ENCODE peak calls at places on chromosome 20, in four cellular contexts. M is psoas muscle, A is AG04449, S is lower leg skin. I is an unnamed sample.

GRCh38 chr20:32832664-32833063 is 12.9 kb downstream of the MAPRE1 start:
- DNase-seq in M (no peak), A (no peak), S (no peak), I (no peak)

GRCh38 chr20:23248524-23248923 is 102.1 kb upstream of the NXT1 start:
- DNase-seq in M (no peak), A (no peak), S (no peak), I (no peak)

GRCh38 chr20:35510946-35511735 is 18.3 kb downstream of the C20orf173 start:
- DNase-seq in M (peak; percentile 36), A (no peak), S (no peak), I (no peak)

GRCh38 chr20:51955756-51956155 is 153.4 kb upstream of the SALL4 start:
- DNase-seq in M (no peak), A (peak; percentile 41), S (no peak), I (no peak)

GRCh38 chr20:21505161-21505809 is 8.6 kb downstream of the NKX2-2 start:
- DNase-seq in M (peak; percentile 77), A (no peak), S (no peak), I (peak; percentile 90)

GRCh38 chr20:20827992-20828597 is 115.7 kb upstream of the RALGAPA2 start:
- DNase-seq in M (no peak), A (no peak), S (no peak), I (no peak)

GRCh38 chr20:58890073-58890453 is 37.5 kb downstream of the GNAS start:
- DNase-seq in M (no peak), A (no peak), S (no peak), I (no peak)

GRCh38 chr20:45433316-45433715 is 17.4 kb downstream of the PIGT start:
- DNase-seq in M (peak; percentile 69), A (no peak), S (no peak), I (no peak)

GRCh38 chr20:31704225-31705119 is 18.2 kb downstream of the BCL2L1 start:
- DNase-seq in M (no peak), A (no peak), S (no peak), I (no peak)

GRCh38 chr20:43194187-43194586 is 4.5 kb upstream of the PTPRT start:
- DNase-seq in M (no peak), A (no peak), S (no peak), I (no peak)

GRCh38 chr20:49133571-49133970 is 54.6 kb downstream of the STAU1 start:
- DNase-seq in M (no peak), A (no peak), S (no peak), I (no peak)

GRCh38 chr20:49768204-49769124 is 44.2 kb upstream of the SLC9A8 start:
- DNase-seq in M (peak; percentile 69), A (peak; percentile 61), S (peak; percentile 89), I (no peak)

GRCh38 chr20:51562334-51563140 is 20.0 kb upstream of the NFATC2 start:
- DNase-seq in M (peak; percentile 82), A (peak; percentile 67), S (peak; percentile 95), I (peak; percentile 77)

GRCh38 chr20:8213831-8214587 is 81.9 kb downstream of the PLCB1 start:
- DNase-seq in M (no peak), A (no peak), S (no peak), I (no peak)

GRCh38 chr20:2023151-2023550 is 29.3 kb upstream of the PDYN start:
- DNase-seq in M (no peak), A (no peak), S (no peak), I (no peak)

GRCh38 chr20:32678948-32679347 is 5.2 kb upstream of the C20orf203 start:
- DNase-seq in M (no peak), A (no peak), S (no peak), I (no peak)

GRCh38 chr20:58651823-58652605 is 931 bp downstream of the STX16 start:
- DNase-seq in M (peak; percentile 62), A (peak; percentile 7), S (no peak), I (no peak)

GRCh38 chr20:3221398-3222226 is 12.3 kb downstream of the ITPA start:
- DNase-seq in M (peak; percentile 79), A (no peak), S (no peak), I (no peak)

GRCh38 chr20:16846011-16846410 is 97.9 kb downstream of the OTOR start:
- DNase-seq in M (no peak), A (peak; percentile 26), S (no peak), I (no peak)

GRCh38 chr20:38338849-38339520 is 7.3 kb upstream of the LBP start:
- DNase-seq in M (no peak), A (no peak), S (no peak), I (no peak)

GRCh38 chr20:43941476-43942212 is 27.0 kb downstream of the TOX2 start:
- DNase-seq in M (no peak), A (no peak), S (no peak), I (no peak)

GRCh38 chr20:23179766-23180403 is 93.8 kb upstream of the CD93 start:
- DNase-seq in M (peak; percentile 53), A (no peak), S (no peak), I (no peak)

GRCh38 chr20:3315110-3315509 is 76.1 kb upstream of the SLC4A11 start:
- DNase-seq in M (no peak), A (no peak), S (no peak), I (no peak)

GRCh38 chr20:34072076-34072475 is 40.0 kb downstream of the EIF2S2 start:
- DNase-seq in M (no peak), A (no peak), S (no peak), I (no peak)

GRCh38 chr20:58504566-58504965 is 10.6 kb downstream of the APCDD1L start:
- DNase-seq in M (no peak), A (no peak), S (peak; percentile 65), I (no peak)

GRCh38 chr20:25291432-25292133 is 43.7 kb downstream of the PYGB start:
- DNase-seq in M (peak; percentile 42), A (no peak), S (no peak), I (no peak)

GRCh38 chr20:46354207-46354555 is 45.9 kb upstream of the CDH22 start:
- DNase-seq in M (no peak), A (no peak), S (no peak), I (no peak)

GRCh38 chr20:11001767-11002540 is 328.2 kb upstream of the JAG1 start:
- DNase-seq in M (peak; percentile 59), A (no peak), S (no peak), I (no peak)
- TF ChIP-seq CTCF in M (no peak), A (no peak), S (no peak), I (no peak)

DNA sequence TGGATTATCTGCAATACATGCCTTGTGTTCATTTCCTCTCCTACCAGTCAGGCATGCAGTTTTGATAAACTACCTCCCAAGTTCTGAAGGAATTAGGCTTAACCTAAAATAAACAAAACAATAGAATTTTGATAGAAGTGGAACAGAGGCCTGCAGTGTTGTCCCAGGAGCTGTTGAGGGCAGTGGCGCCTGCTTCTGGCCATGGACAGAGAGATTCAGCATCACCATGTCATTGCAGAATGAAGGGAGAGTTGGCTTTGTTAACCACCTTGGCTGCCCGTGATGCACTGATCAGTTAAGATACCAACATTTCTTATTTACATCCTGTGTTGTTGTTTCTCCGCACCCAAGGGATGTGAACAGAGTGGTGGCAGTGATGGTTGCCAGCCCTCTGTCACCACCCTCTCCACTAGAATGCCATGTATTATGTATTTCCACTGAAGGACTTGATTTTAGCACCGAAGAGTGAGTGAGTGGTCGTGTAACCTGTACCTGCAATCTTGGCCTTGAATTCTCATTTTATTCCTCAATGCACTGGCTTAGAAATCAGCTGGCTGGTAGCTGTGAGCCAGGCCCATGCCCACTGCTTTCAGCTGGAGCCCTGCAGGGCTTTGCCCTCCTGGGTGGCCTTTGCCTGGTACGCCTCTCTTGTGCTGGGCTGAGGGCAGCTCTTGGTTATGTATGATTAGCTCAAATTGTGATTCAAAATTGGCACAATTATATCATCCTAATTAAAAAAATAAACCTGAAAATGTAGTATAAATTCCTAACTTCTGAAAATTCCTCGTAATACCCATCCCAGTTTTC is 56.5 kb downstream of the SHLD1 start:
- DNase-seq in M (no peak), A (no peak), S (peak; percentile 53), I (no peak)
- TF ChIP-seq CTCF in M (no peak), A (no peak), S (no peak), I (no peak)

GRCh38 chr20:884983-885952 is 30.9 kb downstream of the ANGPT4 start:
- DNase-seq in M (peak; percentile 65), A (no peak), S (peak; percentile 81), I (no peak)
- TF ChIP-seq CTCF in M (no peak), A (no peak), S (no peak), I (peak; percentile 15)

GRCh38 chr20:11267131-11267761 is 593.4 kb upstream of the JAG1 start:
- DNase-seq in M (peak; percentile 54), A (peak; percentile 89), S (no peak), I (no peak)
- TF ChIP-seq CTCF in M (no peak), A (peak; percentile 8), S (no peak), I (no peak)

GRCh38 chr20:13006825-13007224 is 1.9 kb upstream of the SPTLC3 start:
- DNase-seq in M (no peak), A (peak; percentile 91), S (no peak), I (no peak)
- TF ChIP-seq CTCF in M (no peak), A (no peak), S (no peak), I (no peak)

DNA sequence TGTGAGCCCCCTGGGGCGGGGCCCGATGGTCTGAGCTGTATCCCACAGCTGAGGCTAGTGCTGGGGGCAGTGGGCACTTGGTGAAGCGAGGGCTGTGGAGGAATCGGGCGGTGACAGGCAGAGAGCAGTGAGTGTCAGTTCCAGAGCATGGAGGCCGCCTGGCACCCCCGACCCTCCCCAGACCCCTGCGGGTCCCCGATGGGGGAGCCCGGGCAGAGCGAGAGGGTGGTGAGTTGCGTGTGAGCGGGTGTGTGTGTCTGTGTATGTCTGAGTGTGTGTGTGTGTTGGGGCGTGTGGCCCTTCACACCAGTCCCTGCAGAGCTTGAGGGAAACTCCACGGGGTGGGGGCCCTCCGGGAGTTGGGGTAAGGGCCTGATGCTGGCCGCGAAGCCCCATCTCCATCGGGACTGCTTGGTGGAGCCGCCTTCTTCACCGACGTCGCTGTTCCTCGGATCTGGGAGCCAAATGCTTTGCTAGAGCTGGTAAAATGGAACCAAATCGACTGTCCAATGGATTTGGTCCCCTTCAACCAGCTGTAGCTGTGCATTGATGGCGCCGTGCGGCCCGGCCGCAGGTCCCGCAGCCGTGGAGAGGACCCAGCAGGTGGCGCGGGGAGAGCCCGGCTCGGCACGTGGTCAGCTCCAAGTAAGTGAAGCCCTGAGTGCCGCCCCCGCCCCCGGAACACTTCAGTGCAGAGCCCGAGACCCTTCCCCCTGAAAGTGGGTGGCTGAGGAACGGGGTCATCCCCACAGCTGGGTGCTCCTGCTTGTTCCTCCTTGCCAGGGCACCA is 77.7 kb upstream of the SLCO4A1 start:
- DNase-seq in M (no peak), A (no peak), S (no peak), I (no peak)
- TF ChIP-seq CTCF in M (no peak), A (no peak), S (no peak), I (no peak)

GRCh38 chr20:63809856-63810255 is 21.2 kb downstream of the ZBTB46 start:
- DNase-seq in M (no peak), A (no peak), S (no peak), I (no peak)

GRCh38 chr20:63810730-63811490 is 20.2 kb downstream of the ZBTB46 start:
- DNase-seq in M (no peak), A (no peak), S (no peak), I (no peak)

GRCh38 chr20:63807654-63808053 is 23.4 kb downstream of the ZBTB46 start:
- DNase-seq in M (no peak), A (no peak), S (no peak), I (no peak)

GRCh38 chr20:63808145-63808724 is 22.8 kb downstream of the ZBTB46 start:
- DNase-seq in M (no peak), A (no peak), S (no peak), I (no peak)

GRCh38 chr20:63808964-63809674 is 21.9 kb downstream of the ZBTB46 start:
- DNase-seq in M (no peak), A (no peak), S (no peak), I (no peak)
- TF ChIP-seq CTCF in M (no peak), A (no peak), S (no peak), I (no peak)

GRCh38 chr20:36542019-36542488 is 735 bp downstream of the MYL9 start:
- DNase-seq in M (peak; percentile 54), A (no peak), S (no peak), I (no peak)
- TF ChIP-seq CTCF in M (peak; percentile 25), A (peak; percentile 79), S (no peak), I (peak; percentile 71)

I was measured in type B pancreatic cell.